ENCODE peak calls at places on chromosomes 3 and 15, in seven cellular contexts. R is mesendoderm; Z is amygdala; E is stimulated activated CD4-positive, alpha-beta T cell treated with anti-CD3 and anti-CD28 coated beads, Interleukin-2, amount 100 ng/mL, for 48 hours; U is activated T-cell treated with anti-CD3 and anti-CD28 coated beads for 24 hours; Q is EL; D is activated CD4-positive, CD25-positive, alpha-beta regulatory T cell treated with anti-CD3 and anti-CD28 coated beads, Interleukin-2, amount 50 U/mL, for 72 hours. A is an unnamed sample.

GRCh38 chr15:78177447-78177873 is 28.3 kb downstream of the IDH3A start:
- DNase-seq in R (peak), Z (peak), E (peak), U (no peak), Q (peak), D (no peak), A (no peak)

GRCh38 chr3:40877651-40878463 is 321.4 kb upstream of the CTNNB1 start:
- DNase-seq in R (no peak), Z (peak), E (no peak), U (no peak), Q (no peak), D (no peak), A (no peak)

GRCh38 chr3:62562017-62562416 is 188.7 kb upstream of the FEZF2 start:
- DNase-seq in R (no peak), Z (no peak), E (no peak), U (no peak), Q (peak), D (no peak), A (no peak)

GRCh38 chr3:182947892-182948291 is 32.4 kb downstream of the DCUN1D1 start:
- DNase-seq in R (peak), Z (no peak), E (no peak), U (no peak), Q (no peak), D (no peak), A (no peak)

GRCh38 chr3:130773371-130773770 is 26.7 kb upstream of the PIK3R4 start:
- DNase-seq in R (no peak), Z (no peak), E (no peak), U (no peak), Q (no peak), D (no peak), A (no peak)

GRCh38 chr3:56125358-56126005 is 342.8 kb downstream of the ERC2 start:
- DNase-seq in R (peak), Z (no peak), E (no peak), U (no peak), Q (peak), D (no peak), A (no peak)

GRCh38 chr3:115659861-115660260 is 36.6 kb downstream of the GAP43 start:
- DNase-seq in R (peak), Z (no peak), E (no peak), U (no peak), Q (no peak), D (no peak), A (no peak)

GRCh38 chr3:8560608-8561007 is 59.0 kb downstream of the LMCD1 start:
- DNase-seq in R (peak), Z (no peak), E (no peak), U (no peak), Q (peak), D (no peak), A (no peak)